ENCODE peak calls at places on chromosomes 11 and 22, in nine cellular contexts. One of them, this sample, is unnamed.
A peak's percentile ranks its signal among the peaks of the same experiment; 100 is the strongest.

GRCh38 chr11:14538271-14538925 is 18.2 kb upstream of the PSMA1 start:
- DNase-seq in body of pancreas: no peak
- DNase-seq in fibroblast of the aortic adventitia: no peak
- DNase-seq in heart right ventricle: no peak
- DNase-seq in heart left ventricle: no peak
- DNase-seq in left ventricle myocardium inferior: peak; percentile 38
- DNase-seq in astrocyte of the cerebellum: no peak
- DNase-seq in foreskin fibroblast: no peak
- DNase-seq in stomach: no peak
- DNase-seq in this sample: no peak

GRCh38 chr11:133978816-133979215 is 22.0 kb upstream of the IGSF9B start:
- DNase-seq in fibroblast of the aortic adventitia: no peak
- DNase-seq in stomach: no peak
- DNase-seq in body of pancreas: no peak
- DNase-seq in heart right ventricle: no peak
- DNase-seq in left ventricle myocardium inferior: no peak
- DNase-seq in astrocyte of the cerebellum: no peak
- DNase-seq in heart left ventricle: no peak
- DNase-seq in foreskin fibroblast: no peak
- DNase-seq in this sample: no peak

GRCh38 chr11:35655856-35656255 is 6.7 kb upstream of the TRIM44 start:
- DNase-seq in left ventricle myocardium inferior: no peak
- DNase-seq in heart left ventricle: no peak
- DNase-seq in fibroblast of the aortic adventitia: no peak
- DNase-seq in astrocyte of the cerebellum: no peak
- DNase-seq in heart right ventricle: no peak
- DNase-seq in foreskin fibroblast: no peak
- DNase-seq in body of pancreas: no peak
- DNase-seq in stomach: no peak
- DNase-seq in this sample: no peak

GRCh38 chr22:50114221-50114981 is 24.6 kb downstream of the MOV10L1 start:
- DNase-seq in fibroblast of the aortic adventitia: peak; percentile 96
- DNase-seq in stomach: no peak
- DNase-seq in heart right ventricle: no peak
- DNase-seq in foreskin fibroblast: peak; percentile 85
- DNase-seq in astrocyte of the cerebellum: peak; percentile 77
- DNase-seq in body of pancreas: no peak
- DNase-seq in left ventricle myocardium inferior: no peak
- DNase-seq in heart left ventricle: no peak
- DNase-seq in this sample: peak; percentile 37

GRCh38 chr22:39808087-39808486 is 85.5 kb downstream of the ENTHD1 start:
- DNase-seq in heart right ventricle: no peak
- DNase-seq in astrocyte of the cerebellum: no peak
- DNase-seq in left ventricle myocardium inferior: no peak
- DNase-seq in fibroblast of the aortic adventitia: peak; percentile 30
- DNase-seq in foreskin fibroblast: peak; percentile 38
- DNase-seq in body of pancreas: no peak
- DNase-seq in stomach: no peak
- DNase-seq in heart left ventricle: no peak
- DNase-seq in this sample: no peak

GRCh38 chr11:110294509-110294908 is 1.9 kb downstream of the RDX start:
- DNase-seq in body of pancreas: no peak
- DNase-seq in left ventricle myocardium inferior: no peak
- DNase-seq in fibroblast of the aortic adventitia: no peak
- DNase-seq in heart right ventricle: no peak
- DNase-seq in heart left ventricle: no peak
- DNase-seq in stomach: no peak
- DNase-seq in foreskin fibroblast: no peak
- DNase-seq in astrocyte of the cerebellum: no peak
- DNase-seq in this sample: no peak

GRCh38 chr11:62508336-62509058 is 38.1 kb downstream of the AHNAK start:
- DNase-seq in body of pancreas: peak; percentile 80
- DNase-seq in left ventricle myocardium inferior: peak; percentile 84
- DNase-seq in heart left ventricle: peak; percentile 85
- DNase-seq in fibroblast of the aortic adventitia: peak; percentile 52
- DNase-seq in foreskin fibroblast: peak; percentile 84
- DNase-seq in stomach: peak; percentile 78
- DNase-seq in astrocyte of the cerebellum: peak; percentile 22
- DNase-seq in heart right ventricle: peak; percentile 80
- DNase-seq in this sample: peak; percentile 24

GRCh38 chr11:10355257-10355661 is 50.4 kb downstream of the ADM start:
- DNase-seq in fibroblast of the aortic adventitia: peak; percentile 61
- DNase-seq in left ventricle myocardium inferior: no peak
- DNase-seq in foreskin fibroblast: peak; percentile 83
- DNase-seq in heart left ventricle: no peak
- DNase-seq in body of pancreas: no peak
- DNase-seq in heart right ventricle: no peak
- DNase-seq in astrocyte of the cerebellum: no peak
- DNase-seq in stomach: no peak
- DNase-seq in this sample: peak; percentile 68

GRCh38 chr11:63574856-63575602 is 11.8 kb upstream of the PLAAT2 start:
- DNase-seq in astrocyte of the cerebellum: no peak
- DNase-seq in fibroblast of the aortic adventitia: peak; percentile 71
- DNase-seq in stomach: no peak
- DNase-seq in body of pancreas: no peak
- DNase-seq in heart left ventricle: no peak
- DNase-seq in foreskin fibroblast: peak; percentile 33
- DNase-seq in heart right ventricle: peak; percentile 31
- DNase-seq in left ventricle myocardium inferior: peak; percentile 33
- DNase-seq in this sample: no peak

GRCh38 chr11:109036011-109036410 is 371.1 kb downstream of the DDX10 start:
- DNase-seq in fibroblast of the aortic adventitia: peak; percentile 36
- DNase-seq in stomach: no peak
- DNase-seq in left ventricle myocardium inferior: no peak
- DNase-seq in body of pancreas: no peak
- DNase-seq in heart left ventricle: no peak
- DNase-seq in heart right ventricle: no peak
- DNase-seq in astrocyte of the cerebellum: no peak
- DNase-seq in foreskin fibroblast: no peak
- DNase-seq in this sample: no peak

GRCh38 chr22:32745251-32745995 is 56.1 kb upstream of the TIMP3 start:
- DNase-seq in fibroblast of the aortic adventitia: peak; percentile 73
- DNase-seq in left ventricle myocardium inferior: peak; percentile 74
- DNase-seq in astrocyte of the cerebellum: no peak
- DNase-seq in heart left ventricle: peak; percentile 78
- DNase-seq in body of pancreas: peak; percentile 53
- DNase-seq in foreskin fibroblast: peak; percentile 89
- DNase-seq in stomach: no peak
- DNase-seq in heart right ventricle: peak; percentile 50
- DNase-seq in this sample: peak; percentile 11

GRCh38 chr11:10540546-10540914 is 457 bp downstream of the RNF141 start:
- DNase-seq in fibroblast of the aortic adventitia: peak; percentile 33
- DNase-seq in foreskin fibroblast: peak; percentile 43
- DNase-seq in stomach: peak; percentile 62
- DNase-seq in heart left ventricle: no peak
- DNase-seq in astrocyte of the cerebellum: no peak
- DNase-seq in left ventricle myocardium inferior: no peak
- DNase-seq in body of pancreas: peak; percentile 63
- DNase-seq in heart right ventricle: no peak
- DNase-seq in this sample: no peak

GRCh38 chr11:66082936-66083698 is 13.0 kb downstream of the PACS1 start:
- DNase-seq in body of pancreas: peak; percentile 55
- DNase-seq in fibroblast of the aortic adventitia: peak; percentile 53
- DNase-seq in astrocyte of the cerebellum: no peak
- DNase-seq in stomach: no peak
- DNase-seq in left ventricle myocardium inferior: no peak
- DNase-seq in heart right ventricle: no peak
- DNase-seq in heart left ventricle: no peak
- DNase-seq in foreskin fibroblast: peak; percentile 30
- DNase-seq in this sample: no peak
- TF ChIP-seq CTCF in body of pancreas: no peak
- TF ChIP-seq CTCF in fibroblast of the aortic adventitia: no peak
- TF ChIP-seq CTCF in astrocyte of the cerebellum: no peak
- TF ChIP-seq CTCF in stomach: no peak
- TF ChIP-seq CTCF in left ventricle myocardium inferior: no peak
- TF ChIP-seq CTCF in heart right ventricle: no peak
- TF ChIP-seq CTCF in heart left ventricle: no peak
- TF ChIP-seq CTCF in foreskin fibroblast: no peak
- TF ChIP-seq CTCF in this sample: no peak

GRCh38 chr22:46043339-46043738 is 66.4 kb upstream of the WNT7B start:
- DNase-seq in astrocyte of the cerebellum: no peak
- DNase-seq in body of pancreas: peak; percentile 6
- DNase-seq in foreskin fibroblast: no peak
- DNase-seq in left ventricle myocardium inferior: no peak
- DNase-seq in heart right ventricle: no peak
- DNase-seq in heart left ventricle: no peak
- DNase-seq in stomach: peak; percentile 24
- DNase-seq in fibroblast of the aortic adventitia: no peak
- DNase-seq in this sample: no peak

GRCh38 chr22:46040471-46041465 is 63.8 kb upstream of the WNT7B start:
- DNase-seq in left ventricle myocardium inferior: peak; percentile 10
- DNase-seq in heart left ventricle: no peak
- DNase-seq in foreskin fibroblast: no peak
- DNase-seq in astrocyte of the cerebellum: no peak
- DNase-seq in heart right ventricle: no peak
- DNase-seq in stomach: peak; percentile 20
- DNase-seq in fibroblast of the aortic adventitia: no peak
- DNase-seq in body of pancreas: peak; percentile 65
- DNase-seq in this sample: no peak

GRCh38 chr22:46041642-46042041 is 64.7 kb upstream of the WNT7B start:
- DNase-seq in heart left ventricle: no peak
- DNase-seq in astrocyte of the cerebellum: no peak
- DNase-seq in heart right ventricle: no peak
- DNase-seq in body of pancreas: peak; percentile 35
- DNase-seq in stomach: peak; percentile 13
- DNase-seq in foreskin fibroblast: no peak
- DNase-seq in left ventricle myocardium inferior: no peak
- DNase-seq in fibroblast of the aortic adventitia: no peak
- DNase-seq in this sample: no peak

GRCh38 chr22:46043816-46044717 is 67.1 kb upstream of the WNT7B start:
- DNase-seq in foreskin fibroblast: peak; percentile 64
- DNase-seq in left ventricle myocardium inferior: peak; percentile 41
- DNase-seq in heart right ventricle: no peak
- DNase-seq in heart left ventricle: no peak
- DNase-seq in fibroblast of the aortic adventitia: peak; percentile 45
- DNase-seq in stomach: peak; percentile 54
- DNase-seq in astrocyte of the cerebellum: no peak
- DNase-seq in body of pancreas: peak; percentile 66
- DNase-seq in this sample: no peak

DNA sequence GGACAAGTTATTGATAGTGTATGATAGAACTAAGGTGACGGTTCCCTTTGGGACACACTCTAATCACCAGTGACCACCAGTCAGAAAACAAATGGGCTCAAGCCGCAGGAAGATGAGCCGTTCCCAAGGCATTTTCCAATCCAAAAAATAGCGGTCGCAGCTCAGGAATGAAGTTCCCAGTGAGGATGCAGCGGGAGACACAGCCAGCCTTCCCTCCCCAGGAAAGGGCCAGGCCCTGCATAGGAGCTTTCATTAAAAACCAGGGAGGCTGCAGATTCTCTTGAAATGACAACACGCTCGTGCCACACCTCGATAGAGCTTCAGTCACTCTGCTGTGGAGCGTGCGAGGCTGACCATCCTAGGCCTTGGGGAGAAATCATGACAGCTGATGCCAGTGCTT is 65.8 kb upstream of the WNT7B start:
- DNase-seq in body of pancreas: peak; percentile 11
- DNase-seq in heart right ventricle: no peak
- DNase-seq in astrocyte of the cerebellum: no peak
- DNase-seq in fibroblast of the aortic adventitia: no peak
- DNase-seq in heart left ventricle: no peak
- DNase-seq in stomach: peak; percentile 22
- DNase-seq in foreskin fibroblast: peak; percentile 55
- DNase-seq in left ventricle myocardium inferior: peak; percentile 10
- DNase-seq in this sample: no peak
- H3K4me3 ChIP-seq in body of pancreas: no peak overlapping the region
- H3K4me3 ChIP-seq in heart right ventricle: peak overlapping the region; percentile 65
- H3K4me3 ChIP-seq in astrocyte of the cerebellum: no peak overlapping the region
- H3K4me3 ChIP-seq in fibroblast of the aortic adventitia: peak overlapping the region; percentile 31
- H3K4me3 ChIP-seq in heart left ventricle: peak overlapping the region; percentile 60
- H3K4me3 ChIP-seq in stomach: no peak overlapping the region
- H3K4me3 ChIP-seq in foreskin fibroblast: peak overlapping the region; percentile 3
- H3K4me3 ChIP-seq in left ventricle myocardium inferior: peak overlapping the region; percentile 70
- H3K4me3 ChIP-seq in this sample: no peak overlapping the region

DNA sequence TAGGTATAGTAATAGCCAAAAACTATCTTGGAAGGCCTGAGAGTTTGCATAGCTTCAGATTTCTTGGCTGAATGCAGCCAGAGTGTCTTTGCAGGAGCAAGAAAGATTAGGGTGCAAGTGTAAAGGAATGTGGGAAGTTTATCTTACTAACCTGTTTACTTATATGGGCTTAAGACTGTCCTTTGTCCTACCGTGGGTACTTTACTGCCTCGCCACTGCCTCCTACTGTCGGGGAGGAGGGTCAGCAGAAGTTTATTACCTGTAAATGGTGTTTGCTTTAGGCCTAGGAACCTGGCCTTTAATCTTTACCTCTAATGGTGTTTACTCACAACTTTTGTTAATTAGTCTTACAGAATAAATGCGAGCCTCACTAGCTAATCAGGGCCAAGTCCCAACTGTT is 633.8 kb downstream of the DLG2 start:
- DNase-seq in heart right ventricle: no peak
- DNase-seq in foreskin fibroblast: no peak
- DNase-seq in left ventricle myocardium inferior: no peak
- DNase-seq in fibroblast of the aortic adventitia: peak; percentile 4
- DNase-seq in body of pancreas: no peak
- DNase-seq in astrocyte of the cerebellum: no peak
- DNase-seq in stomach: no peak
- DNase-seq in heart left ventricle: no peak
- DNase-seq in this sample: no peak
- TF ChIP-seq CTCF in heart right ventricle: no peak
- TF ChIP-seq CTCF in foreskin fibroblast: peak; percentile 42
- TF ChIP-seq CTCF in left ventricle myocardium inferior: no peak
- TF ChIP-seq CTCF in fibroblast of the aortic adventitia: peak; percentile 26
- TF ChIP-seq CTCF in body of pancreas: no peak
- TF ChIP-seq CTCF in astrocyte of the cerebellum: no peak
- TF ChIP-seq CTCF in stomach: no peak
- TF ChIP-seq CTCF in heart left ventricle: no peak
- TF ChIP-seq CTCF in this sample: peak; percentile 61

GRCh38 chr11:68053117-68053516 is 14.3 kb downstream of the TCIRG1 start:
- DNase-seq in stomach: no peak
- DNase-seq in left ventricle myocardium inferior: no peak
- DNase-seq in fibroblast of the aortic adventitia: no peak
- DNase-seq in astrocyte of the cerebellum: no peak
- DNase-seq in heart left ventricle: peak; percentile 61
- DNase-seq in body of pancreas: peak; percentile 40
- DNase-seq in foreskin fibroblast: no peak
- DNase-seq in heart right ventricle: no peak
- DNase-seq in this sample: no peak
- H3K4me3 ChIP-seq in stomach: no peak overlapping the region
- H3K4me3 ChIP-seq in left ventricle myocardium inferior: no peak overlapping the region
- H3K4me3 ChIP-seq in fibroblast of the aortic adventitia: no peak overlapping the region
- H3K4me3 ChIP-seq in astrocyte of the cerebellum: no peak overlapping the region
- H3K4me3 ChIP-seq in heart left ventricle: no peak overlapping the region
- H3K4me3 ChIP-seq in body of pancreas: no peak overlapping the region
- H3K4me3 ChIP-seq in foreskin fibroblast: no peak overlapping the region
- H3K4me3 ChIP-seq in heart right ventricle: no peak overlapping the region
- H3K4me3 ChIP-seq in this sample: no peak overlapping the region